ENCODE peak calls at places on chromosomes 7 and 10, in five cellular contexts. P is chondrocyte; K is activated CD8-positive, alpha-beta memory T cell treated with anti-CD3 and anti-CD28 coated beads for 4 hours; X is lung microvascular endothelial cell; Y is germinal center. W is an unnamed sample.
A peak's percentile ranks its signal among the peaks of the same experiment; 100 is the strongest.

GRCh38 chr10:70970830-70971229 is 82.5 kb upstream of the PCBD1 start:
- DNase-seq in P (no peak), K (no peak), X (no peak), Y (no peak), W (no peak)

GRCh38 chr10:11430421-11431275 is 180.8 kb downstream of the USP6NL start:
- DNase-seq in P (no peak), K (no peak), X (no peak), Y (no peak), W (no peak)

GRCh38 chr7:28069788-28070187 is 110.8 kb downstream of the JAZF1 start:
- DNase-seq in P (no peak), K (no peak), X (no peak), Y (no peak), W (no peak)

GRCh38 chr10:46522295-46523118 is 34.0 kb downstream of the GPRIN2 start:
- DNase-seq in P (peak; percentile 47), K (no peak), X (no peak), Y (no peak), W (peak; percentile 29)

GRCh38 chr7:140541513-140542192 is 62.3 kb upstream of the MKRN1 start:
- DNase-seq in P (no peak), K (no peak), X (peak; percentile 45), Y (no peak), W (no peak)

GRCh38 chr7:106010866-106011265 is 47.8 kb downstream of the CDHR3 start:
- DNase-seq in P (no peak), K (no peak), X (no peak), Y (no peak), W (no peak)

GRCh38 chr10:109883859-109884771 is 39.2 kb downstream of the XPNPEP1 start:
- DNase-seq in P (no peak), K (peak; percentile 28), X (peak; percentile 92), Y (peak; percentile 79), W (peak; percentile 87)

GRCh38 chr10:71059943-71060342 is 152.4 kb upstream of the UNC5B start:
- DNase-seq in P (no peak), K (no peak), X (no peak), Y (no peak), W (no peak)

GRCh38 chr10:120943542-120943941 is 92.4 kb downstream of the WDR11 start:
- DNase-seq in P (no peak), K (no peak), X (no peak), Y (no peak), W (no peak)

GRCh38 chr7:100575206-100575631 is 1.5 kb upstream of the SAP25 start:
- DNase-seq in P (no peak), K (no peak), X (no peak), Y (no peak), W (peak; percentile 66)

GRCh38 chr7:151730591-151730990 is 146.3 kb downstream of the PRKAG2 start:
- DNase-seq in P (peak; percentile 53), K (no peak), X (no peak), Y (no peak), W (no peak)

GRCh38 chr10:78921906-78922305 is 146.9 kb upstream of the ZMIZ1 start:
- DNase-seq in P (no peak), K (no peak), X (no peak), Y (no peak), W (peak; percentile 37)

GRCh38 chr7:23276381-23276780 is 22.8 kb upstream of the MALSU1 start:
- DNase-seq in P (no peak), K (no peak), X (peak; percentile 16), Y (no peak), W (no peak)

GRCh38 chr7:150754950-150755349 is 17.7 kb downstream of the GIMAP5 start:
- DNase-seq in P (no peak), K (no peak), X (no peak), Y (no peak), W (no peak)

GRCh38 chr7:12889391-12889790 is 202.0 kb downstream of the ARL4A start:
- DNase-seq in P (no peak), K (no peak), X (no peak), Y (no peak), W (no peak)

GRCh38 chr10:86506499-86506898 is 15.1 kb downstream of the WAPL start:
- DNase-seq in P (no peak), K (no peak), X (no peak), Y (no peak), W (no peak)

GRCh38 chr7:151626422-151627115 is 106.9 kb upstream of the RHEB start:
- DNase-seq in P (no peak), K (no peak), X (no peak), Y (no peak), W (no peak)

GRCh38 chr7:55084307-55084706 is 65.5 kb downstream of the EGFR start:
- DNase-seq in P (no peak), K (no peak), X (no peak), Y (no peak), W (no peak)

GRCh38 chr10:59895629-59896116 is 10.7 kb downstream of the CCDC6 start:
- DNase-seq in P (no peak), K (no peak), X (peak; percentile 46), Y (no peak), W (no peak)

GRCh38 chr10:26365681-26366327 is 72.3 kb upstream of the APBB1IP start:
- DNase-seq in P (no peak), K (no peak), X (no peak), Y (no peak), W (no peak)

GRCh38 chr10:105140600-105140999 is 499.5 kb downstream of the SORCS3 start:
- DNase-seq in P (no peak), K (no peak), X (no peak), Y (no peak), W (no peak)

GRCh38 chr10:61992683-61993629 is 91.5 kb downstream of the ARID5B start:
- DNase-seq in P (no peak), K (peak; percentile 7), X (peak; percentile 92), Y (peak; percentile 48), W (no peak)